ENCODE peak calls at places on chromosomes 16 and 17, in four cellular contexts. P is HCT116, X is neural progenitor cell, T is fibroblast of lung. Y is an unnamed sample.

GRCh38 chr17:6779411-6779810 is 3.4 kb downstream of the FBXO39 start:
- DNase-seq in P (no peak), X (no peak), T (no peak), Y (no peak)

GRCh38 chr16:630815-631405 is at the start of gene WFIKKN1:
- DNase-seq in P (no peak), X (peak; percentile 98), T (no peak), Y (no peak)

GRCh38 chr17:6610011-6610410 is 30.5 kb downstream of the KIAA0753 start:
- DNase-seq in P (no peak), X (no peak), T (no peak), Y (no peak)

GRCh38 chr16:87058728-87059250 is 258.4 kb downstream of the C16orf95 start:
- DNase-seq in P (no peak), X (no peak), T (no peak), Y (no peak)

GRCh38 chr17:18129041-18129502 is 20.5 kb downstream of the MYO15A start:
- DNase-seq in P (no peak), X (no peak), T (peak; percentile 72), Y (no peak)

GRCh38 chr16:56715128-56715527 is 14.8 kb upstream of the NUP93 start:
- DNase-seq in P (no peak), X (no peak), T (no peak), Y (no peak)

GRCh38 chr16:75506567-75506966 is 11.3 kb upstream of the CHST6 start:
- DNase-seq in P (peak; percentile 73), X (no peak), T (peak; percentile 62), Y (no peak)

GRCh38 chr17:66348605-66349165 is 46.3 kb downstream of the PRKCA start:
- DNase-seq in P (peak; percentile 22), X (no peak), T (peak; percentile 81), Y (no peak)

GRCh38 chr16:48292452-48292851 is 45.1 kb upstream of the ABCC11 start:
- DNase-seq in P (no peak), X (no peak), T (no peak), Y (no peak)

GRCh38 chr16:2148714-2149629 is 547 bp downstream of the RAB26 start:
- DNase-seq in P (no peak), X (peak; percentile 56), T (no peak), Y (no peak)

GRCh38 chr17:73343739-73344454 is 32.1 kb upstream of the CDC42EP4 start:
- DNase-seq in P (no peak), X (no peak), T (no peak), Y (no peak)

GRCh38 chr16:9908613-9909012 is 273.6 kb downstream of the GRIN2A start:
- DNase-seq in P (no peak), X (no peak), T (no peak), Y (no peak)

GRCh38 chr17:231191-231965 is 49.9 kb upstream of the DOC2B start:
- DNase-seq in P (no peak), X (no peak), T (no peak), Y (no peak)

GRCh38 chr17:46917516-46917915 is 5.4 kb upstream of the GOSR2 start:
- DNase-seq in P (no peak), X (no peak), T (no peak), Y (no peak)
- H3K9ac ChIP-seq in P (no peak overlapping the region), X (no peak overlapping the region), T (no peak overlapping the region), Y (no peak overlapping the region)

GRCh38 chr16:53064179-53064578 is 9.4 kb downstream of the CHD9 start:
- DNase-seq in P (no peak), X (no peak), T (no peak), Y (no peak)

GRCh38 chr16:53067675-53068074 is 12.9 kb downstream of the CHD9 start:
- DNase-seq in P (no peak), X (no peak), T (no peak), Y (no peak)

GRCh38 chr16:53068423-53068833 is 13.6 kb downstream of the CHD9 start:
- DNase-seq in P (no peak), X (no peak), T (no peak), Y (no peak)

GRCh38 chr16:53061701-53062159 is 6.9 kb downstream of the CHD9 start:
- DNase-seq in P (no peak), X (no peak), T (no peak), Y (no peak)

DNA sequence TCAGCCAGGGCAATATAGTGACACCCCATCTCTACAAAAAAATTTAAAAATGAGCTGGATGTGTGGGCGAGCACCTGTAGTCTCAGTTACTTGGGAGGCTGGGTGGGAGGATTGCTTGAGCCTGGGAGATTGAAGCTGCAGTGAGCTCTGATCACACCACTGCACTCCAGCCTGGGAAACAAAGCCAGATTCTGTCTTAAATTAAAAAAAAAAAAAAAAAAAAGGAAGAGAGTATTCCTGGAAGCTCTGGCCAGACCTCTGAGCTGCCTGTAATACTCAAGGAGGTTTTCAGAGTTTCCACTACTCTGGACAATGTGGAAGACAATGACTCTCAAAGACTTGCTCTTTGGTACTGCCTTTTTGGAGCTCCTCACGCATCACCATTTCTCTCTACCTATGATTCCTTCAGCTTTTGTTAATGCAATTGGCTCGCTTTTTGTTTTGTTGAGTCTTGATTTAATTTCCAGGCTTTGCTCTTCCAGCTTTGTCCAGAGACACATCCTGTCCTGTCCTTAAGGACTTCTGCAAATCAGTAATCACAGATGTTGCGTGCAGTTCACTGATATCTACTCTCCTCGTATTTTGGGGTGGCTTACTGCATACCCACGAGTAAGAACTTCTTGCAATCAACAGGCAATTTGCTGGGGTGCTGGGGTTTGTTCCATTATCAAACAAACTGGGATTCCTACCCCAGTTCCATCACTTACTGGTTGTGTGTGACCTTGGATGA is 10.8 kb downstream of the CHD9 start:
- DNase-seq in P (no peak), X (no peak), T (no peak), Y (no peak)
- H3K9ac ChIP-seq in P (no peak overlapping the region), X (no peak overlapping the region), T (no peak overlapping the region), Y (no peak overlapping the region)

GRCh38 chr17:67475161-67475887 is 98.2 kb downstream of the PITPNC1 start:
- DNase-seq in P (peak; percentile 75), X (peak; percentile 73), T (peak; percentile 80), Y (peak; percentile 20)
- H3K9ac ChIP-seq in P (peak overlapping the region; percentile 32), X (no peak overlapping the region), T (no peak overlapping the region), Y (no peak overlapping the region)

GRCh38 chr17:78884876-78885667 is 17.9 kb downstream of the CEP295NL start:
- DNase-seq in P (no peak), X (no peak), T (no peak), Y (no peak)

GRCh38 chr17:78883090-78883532 is 19.9 kb downstream of the CEP295NL start:
- DNase-seq in P (peak; percentile 71), X (no peak), T (peak; percentile 74), Y (no peak)

GRCh38 chr17:78883533-78884131 is 19.4 kb downstream of the CEP295NL start:
- DNase-seq in P (peak; percentile 72), X (peak; percentile 90), T (peak; percentile 97), Y (peak; percentile 54)

GRCh38 chr17:78884148-78884870 is 18.7 kb downstream of the CEP295NL start:
- DNase-seq in P (no peak), X (peak; percentile 41), T (no peak), Y (no peak)

DNA sequence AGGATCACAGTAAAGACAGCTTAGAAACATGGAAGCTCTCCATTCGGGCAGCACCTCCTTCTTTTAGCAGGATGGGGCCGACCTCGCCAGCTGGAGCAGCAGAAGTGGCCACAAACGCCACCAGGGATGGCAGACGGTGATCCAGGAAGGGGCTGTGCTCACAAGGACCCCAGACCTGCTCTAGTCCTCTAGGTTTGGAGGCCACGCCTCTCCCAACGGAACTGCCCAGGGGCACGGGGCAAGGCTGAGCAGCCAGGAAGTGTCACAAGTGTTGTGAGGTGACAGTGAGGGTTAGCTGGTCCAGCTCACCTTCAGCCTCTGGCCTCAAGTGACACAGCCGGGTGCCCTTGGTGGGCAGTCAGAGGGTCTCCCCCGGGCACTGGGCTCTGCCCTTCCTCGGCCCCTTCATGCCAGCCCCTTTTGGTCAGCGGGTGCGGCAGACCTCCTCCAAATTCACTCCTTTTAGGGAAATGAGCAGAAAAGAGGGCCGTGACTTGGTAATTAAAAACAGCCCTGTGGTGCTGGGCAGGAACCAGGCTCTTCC is 20.4 kb downstream of the CEP295NL start:
- DNase-seq in P (no peak), X (no peak), T (no peak), Y (no peak)
- H3K9ac ChIP-seq in P (peak overlapping the region; percentile 82), X (no peak overlapping the region), T (peak overlapping the region; percentile 87), Y (no peak overlapping the region)